ENCODE peak calls at places on chromosomes 3 and 15, in seven cellular contexts. Q, R, U, K, Y, D and X are unnamed samples.

GRCh38 chr15:60370804-60371700 is 26.7 kb downstream of the ANXA2 start:
- DNase-seq in U (peak; percentile 97), Y (peak; percentile 99), D (peak; percentile 99), Q (no peak), K (peak; percentile 97), R (peak; percentile 85), X (peak; percentile 84)

GRCh38 chr15:67685008-67685599 is 140.2 kb upstream of the SKOR1 start:
- DNase-seq in Y (peak; percentile 57), K (peak; percentile 63), D (peak; percentile 58), U (no peak), Q (peak; percentile 73), R (peak; percentile 44), X (peak; percentile 19)

GRCh38 chr15:62742409-62743171 is 300.0 kb upstream of the TPM1 start:
- DNase-seq in U (peak; percentile 87), R (peak; percentile 88), Y (peak; percentile 93), D (peak; percentile 90), K (peak; percentile 96), Q (peak; percentile 84), X (peak; percentile 71)

GRCh38 chr15:40633178-40633577 is 39.1 kb downstream of the KNL1 start:
- DNase-seq in Y (peak; percentile 3), R (no peak), Q (no peak), D (peak; percentile 64), K (peak; percentile 45), U (no peak), X (peak; percentile 37)

GRCh38 chr15:65212097-65212496 is 824 bp upstream of the CILP start:
- DNase-seq in Y (no peak), U (peak; percentile 85), D (no peak), K (no peak), Q (peak; percentile 80), R (peak; percentile 45), X (no peak)

GRCh38 chr3:11155341-11156025 is 1.2 kb downstream of the HRH1 start:
- DNase-seq in D (peak; percentile 89), U (peak; percentile 95), K (peak; percentile 84), Y (peak; percentile 84), R (peak; percentile 85), Q (peak; percentile 73), X (peak; percentile 79)

GRCh38 chr15:79923068-79923514 is 26.3 kb upstream of the MTHFS start:
- DNase-seq in R (peak; percentile 89), D (peak; percentile 39), Y (peak; percentile 56), Q (peak; percentile 77), K (peak; percentile 38), U (peak; percentile 94), X (peak; percentile 29)

GRCh38 chr15:101488300-101489164 is 975 bp downstream of the PCSK6 start:
- DNase-seq in Q (peak; percentile 44), K (no peak), U (no peak), Y (no peak), R (peak; percentile 28), D (no peak), X (no peak)

GRCh38 chr3:188683032-188683491 is 488.7 kb upstream of the TPRG1 start:
- DNase-seq in R (peak; percentile 20), U (peak; percentile 62), K (peak; percentile 96), D (peak; percentile 99), Y (peak; percentile 79), Q (no peak), X (peak; percentile 55)

GRCh38 chr3:54631507-54632280 is 296.2 kb downstream of the LRTM1 start:
- DNase-seq in R (no peak), K (no peak), Y (no peak), D (no peak), U (no peak), Q (no peak), X (no peak)

GRCh38 chr3:149339931-149340309 is 6.5 kb upstream of the TM4SF18 start:
- DNase-seq in K (peak; percentile 79), Y (peak; percentile 97), R (peak; percentile 83), U (peak; percentile 64), Q (peak; percentile 66), D (peak; percentile 97), X (peak; percentile 96)

GRCh38 chr3:111807826-111808225 is 51.2 kb upstream of the PHLDB2 start:
- DNase-seq in Q (no peak), R (no peak), K (no peak), Y (no peak), D (no peak), U (no peak), X (no peak)

GRCh38 chr15:76337047-76337738 is 620 bp downstream of the ISL2 start:
- DNase-seq in D (peak; percentile 55), R (no peak), Q (peak; percentile 33), U (peak; percentile 89), Y (no peak), K (peak; percentile 45), X (no peak)

GRCh38 chr3:16606398-16606797 is 1.2 kb upstream of the DAZL start:
- DNase-seq in R (no peak), Q (peak; percentile 23), D (no peak), Y (no peak), U (peak; percentile 97), K (no peak), X (peak; percentile 80)

GRCh38 chr15:57427367-57427821 is 51.1 kb downstream of the CGNL1 start:
- DNase-seq in U (peak; percentile 55), Q (peak; percentile 88), R (peak; percentile 48), K (peak; percentile 44), Y (peak; percentile 68), D (no peak), X (peak; percentile 22)

GRCh38 chr15:26200427-26200826 is 337.3 kb upstream of the ATP10A start:
- DNase-seq in U (no peak), Y (no peak), Q (no peak), R (no peak), K (no peak), D (no peak), X (no peak)

GRCh38 chr3:172592898-172593669 is 69.9 kb upstream of the TNFSF10 start:
- DNase-seq in Y (no peak), K (no peak), D (no peak), U (no peak), R (no peak), Q (no peak), X (no peak)

GRCh38 chr3:177914224-177914623 is 622.0 kb upstream of the KCNMB2 start:
- DNase-seq in K (no peak), R (no peak), U (no peak), D (no peak), Y (no peak), Q (no peak), X (no peak)

GRCh38 chr3:107716734-107717133 is 194.0 kb downstream of the BBX start:
- DNase-seq in Y (no peak), R (no peak), D (no peak), Q (no peak), K (no peak), U (no peak), X (no peak)

GRCh38 chr3:162022931-162023330 is 526.3 kb downstream of the OTOL1 start:
- DNase-seq in K (no peak), D (no peak), Y (no peak), U (no peak), Q (no peak), R (no peak), X (no peak)

GRCh38 chr15:76236350-76236749 is 74.9 kb downstream of the ETFA start:
- DNase-seq in D (no peak), R (no peak), K (no peak), Q (no peak), U (no peak), Y (no peak), X (no peak)

GRCh38 chr3:196740476-196741400 is 1.1 kb downstream of the PAK2 start:
- DNase-seq in K (peak; percentile 55), U (no peak), Y (peak; percentile 66), D (peak; percentile 56), Q (peak; percentile 73), R (peak; percentile 45), X (peak; percentile 56)
- TF ChIP-seq CTCF in K (no peak), U (no peak), Y (no peak), D (no peak), Q (no peak), R (no peak), X (no peak)

DNA sequence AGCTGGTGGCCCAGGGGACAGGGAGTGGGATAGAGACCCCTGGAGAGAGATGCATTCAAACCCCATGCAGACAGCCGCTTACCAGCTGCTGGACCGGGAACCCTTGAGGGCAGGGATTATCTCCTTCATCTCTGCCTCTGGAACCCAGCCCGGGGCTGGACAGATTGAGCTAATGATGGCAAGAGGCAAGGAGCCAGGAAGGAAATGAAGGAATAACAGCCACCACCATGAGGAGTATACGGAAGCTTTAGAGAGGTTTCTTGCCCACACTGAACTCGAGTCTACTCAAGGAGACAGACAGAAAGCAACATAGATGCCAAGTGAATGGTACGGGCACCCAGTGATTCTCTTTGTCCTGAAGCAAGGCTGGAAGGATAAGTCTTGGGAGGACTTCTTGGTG is 23.2 kb downstream of the HAPLN3 start:
- DNase-seq in D (no peak), R (no peak), K (no peak), Y (no peak), U (peak; percentile 91), Q (no peak), X (no peak)
- H3K27me3 ChIP-seq in D (peaks cover 31% of the 10 kb centered on the region), R (no peaks in the 10 kb centered on the region), K (peaks cover 24% of the 10 kb centered on the region), Y (no peaks in the 10 kb centered on the region), U (peaks cover 44% of the 10 kb centered on the region), Q (no peaks in the 10 kb centered on the region), X (peaks cover 5% of the 10 kb centered on the region)

GRCh38 chr15:93036922-93037321 is 52.1 kb downstream of the RGMA start:
- DNase-seq in Y (no peak), K (no peak), Q (no peak), D (no peak), R (no peak), U (no peak), X (no peak)

GRCh38 chr15:93035092-93035915 is 53.7 kb downstream of the RGMA start:
- DNase-seq in R (no peak), U (peak; percentile 58), Y (no peak), Q (no peak), K (no peak), D (no peak), X (no peak)

GRCh38 chr15:93035953-93036810 is 52.8 kb downstream of the RGMA start:
- DNase-seq in Y (peak; percentile 50), K (peak; percentile 44), U (peak; percentile 94), R (peak; percentile 50), D (peak; percentile 30), Q (peak; percentile 69), X (peak; percentile 46)

GRCh38 chr15:93038064-93038705 is 50.8 kb downstream of the RGMA start:
- DNase-seq in K (no peak), D (no peak), Y (no peak), Q (no peak), R (no peak), U (peak; percentile 63), X (no peak)

GRCh38 chr15:93037341-93038063 is 51.5 kb downstream of the RGMA start:
- DNase-seq in R (peak; percentile 41), K (peak; percentile 55), D (no peak), Y (peak; percentile 55), U (peak; percentile 95), Q (no peak), X (peak; percentile 49)
- TF ChIP-seq CTCF in R (peak; percentile 21), K (peak; percentile 42), D (no peak), Y (peak; percentile 37), U (peak; percentile 38), Q (peak; percentile 43), X (peak; percentile 28)

GRCh38 chr3:181720281-181720680 is 8.6 kb downstream of the SOX2 start:
- DNase-seq in R (no peak), D (no peak), Q (no peak), K (no peak), Y (no peak), U (no peak), X (peak; percentile 45)

GRCh38 chr3:181723064-181723463 is 11.3 kb downstream of the SOX2 start:
- DNase-seq in R (no peak), Y (no peak), D (no peak), K (no peak), U (no peak), Q (no peak), X (no peak)

GRCh38 chr3:181719298-181719859 is 7.7 kb downstream of the SOX2 start:
- DNase-seq in R (no peak), Y (no peak), D (no peak), Q (no peak), K (no peak), U (no peak), X (peak; percentile 34)

GRCh38 chr3:181722156-181722555 is 10.4 kb downstream of the SOX2 start:
- DNase-seq in K (no peak), R (no peak), Y (no peak), D (no peak), Q (no peak), U (no peak), X (no peak)

GRCh38 chr3:181721369-181721768 is 9.6 kb downstream of the SOX2 start:
- DNase-seq in Y (no peak), U (no peak), K (no peak), Q (no peak), D (no peak), R (no peak), X (no peak)
- H3K27me3 ChIP-seq in Y (peaks cover 100% of the 10 kb centered on the region), U (peaks cover 90% of the 10 kb centered on the region), K (peaks cover 30% of the 10 kb centered on the region), Q (peaks cover 49% of the 10 kb centered on the region), D (peaks cover 54% of the 10 kb centered on the region), R (peaks cover 99% of the 10 kb centered on the region), X (no peaks in the 10 kb centered on the region)